ENCODE peak calls at places on chromosomes 7 and 10, in four cellular contexts. M is left lung, N is heart right ventricle, J is neural crest cell. T is an unnamed sample.

GRCh38 chr7:35695628-35695888 is 623 bp upstream of the HERPUD2 start:
- DNase-seq in M (no peak), N (no peak), J (no peak), T (no peak)

GRCh38 chr10:69463886-69464285 is 12.6 kb downstream of the TSPAN15 start:
- DNase-seq in M (no peak), N (no peak), J (no peak), T (no peak)

GRCh38 chr10:87038786-87039185 is 18.7 kb downstream of the FAM25A start:
- DNase-seq in M (no peak), N (no peak), J (no peak), T (no peak)

GRCh38 chr7:17298840-17299476 is 506 bp downstream of the AHR start:
- DNase-seq in M (peak), N (peak), J (no peak), T (peak)

GRCh38 chr10:62961951-62962523 is 145.9 kb upstream of the EGR2 start:
- DNase-seq in M (no peak), N (no peak), J (no peak), T (no peak)

GRCh38 chr10:77501846-77502251 is 135.8 kb downstream of the KCNMA1 start:
- DNase-seq in M (no peak), N (no peak), J (no peak), T (no peak)

GRCh38 chr7:111678281-111678680 is 116.0 kb upstream of the IMMP2L start:
- DNase-seq in M (no peak), N (no peak), J (no peak), T (no peak)

GRCh38 chr7:45874408-45875131 is 1.7 kb upstream of the CCDC201 start:
- DNase-seq in M (no peak), N (no peak), J (no peak), T (no peak)

GRCh38 chr7:41975854-41976253 is 261.2 kb downstream of the GLI3 start:
- DNase-seq in M (no peak), N (no peak), J (no peak), T (no peak)

GRCh38 chr7:141511370-141512335 is 39.6 kb upstream of the AGK start:
- DNase-seq in M (peak), N (no peak), J (no peak), T (peak)

GRCh38 chr7:20164420-20165145 is 52.6 kb downstream of the MACC1 start:
- DNase-seq in M (no peak), N (no peak), J (no peak), T (no peak)

DNA sequence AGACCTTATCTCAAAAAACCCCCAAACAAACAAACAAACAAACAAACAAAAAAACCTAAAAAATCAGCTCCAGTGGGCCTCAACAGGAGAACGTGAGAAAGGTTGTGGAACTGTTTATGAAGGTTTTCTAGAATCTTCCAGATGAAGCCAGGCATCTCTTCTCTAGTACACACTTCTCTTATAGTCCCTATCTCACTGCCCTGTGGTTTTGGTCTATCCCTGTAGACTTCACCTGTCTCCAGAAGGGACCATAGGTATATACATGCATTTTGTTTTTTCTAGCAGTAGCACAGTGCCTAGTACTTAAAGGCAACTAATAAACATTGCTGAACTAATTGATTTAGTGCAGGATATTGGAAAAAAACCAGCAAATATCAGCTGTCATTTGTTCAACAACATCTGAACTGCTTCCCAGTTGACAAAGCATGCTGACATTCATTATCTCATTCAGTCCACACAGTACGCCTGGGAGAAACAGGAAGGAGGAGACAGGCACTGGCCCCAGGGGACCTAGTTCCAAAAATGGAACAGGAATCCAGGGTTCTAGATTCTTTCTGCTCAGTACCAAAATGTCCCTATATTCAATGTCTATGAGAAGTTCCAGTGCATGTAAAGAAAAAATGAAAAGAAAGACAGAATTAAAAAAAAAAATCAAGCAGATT is 59.8 kb downstream of the C10orf67 start:
- DNase-seq in M (no peak), N (no peak), J (no peak), T (no peak)
- TF ChIP-seq CTCF in M (no peak), N (no peak), J (no peak), T (no peak)

DNA sequence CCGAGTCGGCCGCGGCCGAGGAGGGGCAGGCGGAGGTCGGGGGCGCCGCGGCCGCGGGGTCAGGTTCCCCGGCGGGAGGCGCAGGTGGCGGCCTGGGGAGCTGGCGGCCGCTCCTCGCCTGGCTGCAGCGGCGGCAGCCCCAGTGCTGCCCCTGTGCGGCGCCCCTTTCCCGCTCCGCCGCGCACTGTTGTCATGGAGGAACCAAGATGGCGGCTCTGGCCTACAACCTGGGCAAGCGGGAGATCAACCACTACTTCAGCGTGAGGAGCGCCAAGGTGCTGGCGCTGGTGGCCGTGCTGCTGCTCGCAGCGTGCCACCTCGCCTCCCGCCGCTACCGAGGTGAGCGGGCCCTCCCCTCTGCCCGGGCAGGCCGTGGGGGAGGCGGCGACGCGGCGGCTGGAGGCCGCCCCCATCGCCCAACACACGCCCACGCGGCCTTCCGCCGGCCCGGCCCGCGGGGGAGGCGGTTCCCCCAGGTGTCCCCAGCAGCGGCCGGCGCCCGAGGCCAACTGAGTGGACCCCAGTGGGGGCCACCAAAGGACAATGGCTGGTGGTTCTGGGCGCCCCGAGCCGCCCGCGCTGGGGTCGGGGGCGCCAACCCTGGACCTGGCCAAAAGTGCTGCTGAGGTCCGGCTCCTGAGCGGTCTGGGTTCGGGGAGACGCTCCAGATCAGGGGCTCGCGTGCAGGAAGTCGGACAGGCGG is 421 bp downstream of the CASD1 start:
- DNase-seq in M (peak), N (peak), J (peak), T (peak)
- TF ChIP-seq CTCF in M (no peak), N (peak), J (peak), T (peak)

GRCh38 chr7:131355917-131356777 is 28.5 kb downstream of the MKLN1 start:
- DNase-seq in M (no peak), N (no peak), J (no peak), T (no peak)
- TF ChIP-seq CTCF in M (no peak), N (no peak), J (no peak), T (no peak)

DNA sequence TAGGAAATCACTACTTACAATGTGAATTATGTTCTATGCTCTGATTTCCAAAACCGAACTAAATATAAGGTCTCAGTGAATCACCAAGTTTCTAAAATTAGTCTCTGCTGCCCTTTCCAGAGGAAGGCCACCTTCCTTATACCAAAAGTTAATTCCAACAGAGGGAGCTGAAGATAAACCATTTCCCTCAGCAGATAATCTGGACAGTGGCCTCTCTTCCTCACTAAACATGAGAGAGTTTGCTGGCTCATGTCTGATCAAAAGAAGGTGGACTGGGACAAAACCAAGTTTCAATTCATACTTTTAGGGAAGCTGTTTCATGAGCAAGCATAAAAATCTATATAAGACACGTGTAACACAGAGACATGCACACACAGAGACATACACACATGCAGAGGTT is 6.4 kb downstream of the FEZF1 start:
- DNase-seq in M (no peak), N (no peak), J (no peak), T (no peak)
- TF ChIP-seq CTCF in M (no peak), N (no peak), J (no peak), T (no peak)

DNA sequence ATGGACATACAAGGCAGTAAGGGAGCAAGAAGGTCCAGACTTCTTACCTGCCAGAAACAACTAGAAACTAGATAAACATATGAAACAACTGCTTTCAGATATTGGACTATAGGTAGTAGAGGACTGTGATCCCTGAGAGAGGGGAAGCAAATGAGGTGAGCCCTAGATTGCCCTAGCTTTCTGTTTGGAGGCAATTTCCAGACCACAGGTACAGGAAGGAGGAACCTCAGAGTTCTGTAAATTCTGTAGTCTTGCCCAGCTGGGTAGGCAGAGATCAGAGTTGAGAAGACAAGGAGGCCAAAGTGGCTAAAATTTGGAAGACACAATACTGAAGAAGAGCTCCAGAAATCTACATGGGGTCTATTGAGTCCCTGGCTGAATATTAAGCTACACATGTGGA is 21.0 kb downstream of the CDK6 start:
- DNase-seq in M (no peak), N (no peak), J (no peak), T (no peak)
- TF ChIP-seq CTCF in M (no peak), N (no peak), J (no peak), T (no peak)

DNA sequence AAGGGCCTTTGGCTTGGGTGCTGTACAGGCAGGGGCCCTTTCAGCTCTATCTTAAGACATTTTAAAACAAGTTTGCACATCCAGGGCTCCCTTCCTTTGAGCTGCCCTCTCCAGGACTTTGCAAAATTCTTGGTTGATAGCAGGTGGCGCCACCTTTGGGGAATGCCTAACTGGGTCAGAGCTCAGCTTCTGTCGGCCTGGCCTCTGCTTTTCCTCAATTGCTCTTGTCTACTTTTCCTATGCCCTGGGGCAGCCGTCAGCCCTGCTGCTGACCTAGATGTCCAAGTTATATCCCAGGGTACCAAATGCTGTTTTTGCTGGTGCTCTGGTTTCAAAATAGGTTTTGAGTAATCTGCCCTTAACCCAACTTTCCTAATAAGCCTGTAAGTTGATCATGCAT is 65.8 kb downstream of the APBB1IP start:
- DNase-seq in M (no peak), N (no peak), J (no peak), T (no peak)
- TF ChIP-seq CTCF in M (no peak), N (no peak), J (no peak), T (no peak)

GRCh38 chr7:100396421-100396982 is 23.2 kb downstream of the PILRA start:
- DNase-seq in M (no peak), N (no peak), J (no peak), T (no peak)

GRCh38 chr7:100400656-100401055 is 27.4 kb downstream of the PILRA start:
- DNase-seq in M (no peak), N (no peak), J (peak), T (no peak)

GRCh38 chr7:100398239-100398638 is 25.0 kb downstream of the PILRA start:
- DNase-seq in M (no peak), N (no peak), J (no peak), T (no peak)

GRCh38 chr7:100400041-100400440 is 26.8 kb downstream of the PILRA start:
- DNase-seq in M (no peak), N (no peak), J (no peak), T (no peak)

GRCh38 chr7:100397336-100398081 is 24.2 kb downstream of the PILRA start:
- DNase-seq in M (no peak), N (no peak), J (no peak), T (no peak)
- TF ChIP-seq CTCF in M (no peak), N (no peak), J (no peak), T (peak)

DNA sequence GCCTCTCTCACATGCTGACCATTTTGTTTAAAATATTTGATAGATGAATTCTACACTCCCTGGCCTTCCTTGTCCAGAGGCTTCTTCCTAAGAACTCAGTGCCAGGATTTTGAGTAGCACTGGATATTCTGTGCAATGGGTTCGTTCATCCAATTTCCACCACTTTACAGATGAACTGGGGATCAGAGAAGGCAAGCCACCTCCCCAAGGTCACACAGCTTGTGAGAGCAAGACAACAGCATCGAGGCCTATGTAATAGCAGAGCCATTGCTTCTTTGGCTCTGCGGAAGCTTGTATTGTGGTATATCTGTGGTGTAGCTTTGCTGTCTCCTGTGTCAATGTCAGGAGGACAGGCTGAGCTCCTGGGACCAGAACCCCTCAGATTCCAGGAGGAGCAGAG is 140.9 kb downstream of the PLPP4 start:
- DNase-seq in M (no peak), N (no peak), J (no peak), T (no peak)
- TF ChIP-seq CTCF in M (no peak), N (no peak), J (no peak), T (no peak)

T was measured in progenitor cell of endocrine pancreas.